ENCODE peak calls at places on chromosome 17, in nine cellular contexts. P is left ventricle myocardium inferior; F is uterus; D is CD4-positive, alpha-beta memory T cell; U is mesendoderm; R is ascending aorta; L is neural progenitor cell; G is tibial artery; Z is GM12878. E is an unnamed sample.
A peak's percentile ranks its signal among the peaks of the same experiment; 100 is the strongest.

GRCh38 chr17:72575542-72576233 is 454.9 kb downstream of the SOX9 start:
- DNase-seq in F (no peak), U (peak; percentile 48), G (no peak), Z (no peak), R (no peak), D (no peak), P (no peak), L (peak; percentile 21), E (no peak)

GRCh38 chr17:39252788-39253460 is 27.2 kb upstream of the STAC2 start:
- DNase-seq in F (no peak), G (no peak), U (peak; percentile 75), D (no peak), R (no peak), L (no peak), P (no peak), Z (no peak), E (no peak)

GRCh38 chr17:62671553-62671952 is 44.1 kb downstream of the MRC2 start:
- DNase-seq in F (no peak), Z (no peak), G (no peak), R (no peak), U (no peak), P (no peak), D (no peak), L (no peak), E (peak; percentile 66)

GRCh38 chr17:29591737-29592624 is 951 bp upstream of the ANKRD13B start:
- DNase-seq in R (no peak), Z (no peak), L (peak; percentile 96), F (peak; percentile 91), U (peak; percentile 95), P (peak; percentile 90), G (peak; percentile 81), D (peak; percentile 64), E (peak; percentile 90)

GRCh38 chr17:36945959-36946725 is 2.6 kb upstream of the AATF start:
- DNase-seq in D (no peak), P (no peak), F (no peak), L (peak; percentile 51), G (no peak), R (no peak), Z (no peak), U (peak; percentile 74), E (no peak)

GRCh38 chr17:81561494-81561885 is 9.3 kb upstream of the FAAP100 start:
- DNase-seq in L (no peak), P (no peak), R (no peak), F (no peak), U (no peak), D (no peak), Z (no peak), G (no peak), E (no peak)

GRCh38 chr17:29341726-29342125 is 47.8 kb upstream of the NUFIP2 start:
- DNase-seq in Z (no peak), L (no peak), D (no peak), G (no peak), F (no peak), R (no peak), U (no peak), P (no peak), E (no peak)

GRCh38 chr17:65121916-65122821 is 15.0 kb upstream of the RGS9 start:
- DNase-seq in D (no peak), F (no peak), L (no peak), P (no peak), U (no peak), Z (peak; percentile 42), R (no peak), G (no peak), E (no peak)

GRCh38 chr17:51016099-51016498 is 104.6 kb downstream of the SPAG9 start:
- DNase-seq in L (no peak), D (no peak), Z (no peak), U (no peak), P (no peak), R (no peak), G (no peak), F (no peak), E (no peak)

GRCh38 chr17:55348749-55349354 is 72.8 kb downstream of the MMD start:
- DNase-seq in Z (no peak), L (peak; percentile 67), F (peak; percentile 44), U (peak; percentile 50), P (no peak), R (no peak), G (peak; percentile 48), D (peak; percentile 41), E (peak; percentile 69)

GRCh38 chr17:29664743-29665479 is 42.2 kb upstream of the CORO6 start:
- DNase-seq in D (no peak), U (no peak), G (no peak), F (no peak), Z (no peak), P (no peak), L (no peak), R (no peak), E (no peak)

GRCh38 chr17:38728290-38728831 is 1.8 kb upstream of the CISD3 start:
- DNase-seq in D (peak; percentile 81), U (no peak), L (no peak), R (no peak), P (no peak), F (no peak), Z (peak; percentile 69), G (no peak), E (no peak)

GRCh38 chr17:1714488-1714979 is 4.4 kb upstream of the TLCD2 start:
- DNase-seq in F (peak; percentile 98), P (peak; percentile 99), U (peak; percentile 98), L (peak; percentile 96), Z (no peak), R (peak; percentile 91), G (peak; percentile 100), D (no peak), E (peak; percentile 98)

GRCh38 chr17:47077576-47077975 is 98.5 kb upstream of the RPRML start:
- DNase-seq in G (no peak), D (no peak), R (no peak), Z (no peak), P (no peak), L (no peak), U (no peak), F (no peak), E (no peak)

GRCh38 chr17:65218261-65218660 is 81.1 kb downstream of the RGS9 start:
- DNase-seq in L (no peak), U (no peak), Z (no peak), G (no peak), P (no peak), R (no peak), D (no peak), F (no peak), E (no peak)

GRCh38 chr17:61314368-61315078 is 85.1 kb upstream of the TBX2 start:
- DNase-seq in L (no peak), R (peak; percentile 25), D (no peak), Z (no peak), U (no peak), P (peak; percentile 41), F (peak; percentile 72), G (peak; percentile 79), E (peak; percentile 78)

GRCh38 chr17:2962236-2962635 is 101.2 kb downstream of the OR1D5 start:
- DNase-seq in G (no peak), R (no peak), F (no peak), U (no peak), P (no peak), Z (no peak), L (no peak), D (no peak), E (no peak)

GRCh38 chr17:17043668-17044226 is 1.5 kb downstream of the MPRIP start:
- DNase-seq in L (peak; percentile 55), G (no peak), Z (no peak), F (peak; percentile 12), P (no peak), D (no peak), U (peak; percentile 47), R (no peak), E (no peak)
- H3K4me1 ChIP-seq in L (peaks cover 24% of the 10 kb centered on the region), G (peaks cover 40% of the 10 kb centered on the region), Z (peaks cover 23% of the 10 kb centered on the region), F (peaks cover 17% of the 10 kb centered on the region), P (peaks cover 73% of the 10 kb centered on the region), D (peaks cover 57% of the 10 kb centered on the region), U (peaks cover 15% of the 10 kb centered on the region), R (peaks cover 29% of the 10 kb centered on the region), E (peaks cover 29% of the 10 kb centered on the region)

GRCh38 chr17:12410721-12411120 is 255.0 kb upstream of the MYOCD start:
- DNase-seq in D (no peak), F (no peak), P (no peak), G (no peak), U (no peak), R (no peak), Z (no peak), L (no peak), E (no peak)
- H3K27me3 ChIP-seq in D (no peaks in the 10 kb centered on the region), F (no peaks in the 10 kb centered on the region), P (peaks cover 6% of the 10 kb centered on the region), G (no peaks in the 10 kb centered on the region), U (no peaks in the 10 kb centered on the region), R (no peaks in the 10 kb centered on the region), Z (no peaks in the 10 kb centered on the region), L (no peaks in the 10 kb centered on the region), E (no peaks in the 10 kb centered on the region)

GRCh38 chr17:64081802-64082799 is 47.8 kb downstream of the ERN1 start:
- DNase-seq in L (no peak), R (no peak), D (peak; percentile 69), U (peak; percentile 76), P (no peak), F (no peak), G (no peak), Z (peak; percentile 72), E (no peak)
- H3K4me1 ChIP-seq in L (peaks cover 11% of the 10 kb centered on the region), R (peaks cover 4% of the 10 kb centered on the region), D (peaks cover 78% of the 10 kb centered on the region), U (peaks cover 15% of the 10 kb centered on the region), P (peaks cover 36% of the 10 kb centered on the region), F (peaks cover 7% of the 10 kb centered on the region), G (no peaks in the 10 kb centered on the region), Z (peaks cover 14% of the 10 kb centered on the region), E (no peaks in the 10 kb centered on the region)

GRCh38 chr17:74351552-74352210 is 10.0 kb downstream of the BTBD17 start:
- DNase-seq in D (no peak), U (peak; percentile 69), F (no peak), Z (no peak), G (no peak), P (no peak), R (no peak), L (peak; percentile 87), E (peak; percentile 20)
- H3K27me3 ChIP-seq in D (peaks cover 15% of the 10 kb centered on the region), U (peaks cover 11% of the 10 kb centered on the region), F (no peaks in the 10 kb centered on the region), Z (peaks cover 3% of the 10 kb centered on the region), G (no peaks in the 10 kb centered on the region), P (peaks cover 88% of the 10 kb centered on the region), R (no peaks in the 10 kb centered on the region), L (peaks cover 73% of the 10 kb centered on the region), E (no peaks in the 10 kb centered on the region)

E was measured in testis.